ENCODE peak calls at places on chromosomes 1 and 21, in ten cellular contexts. Y is stimulated activated naive CD8-positive, alpha-beta T cell treated with anti-CD3 and anti-CD28 coated beads, Interleukin-15, Interleukin-2, amounts not matched to agents 100 U/mL and 50 U/mL, for 24 hours; X is endodermal cell; N is thoracic aorta; K is activated CD4-positive, alpha-beta T cell treated with anti-CD3 and anti-CD28 coated beads for 36 hours; Z is OCI-LY7; P is iris pigment epithelial cell; Q is stimulated activated CD8-positive, alpha-beta memory T cell treated with anti-CD3 and anti-CD28 coated beads, Interleukin-2, amount 100 ng/mL, for 1 hour; F is GM12865; D is HTR-8/SVneo. C is an unnamed sample.

GRCh38 chr1:90919900-90920299 is 101.9 kb downstream of the ZNF644 start:
- DNase-seq in D (no peak), Q (no peak), K (no peak), F (no peak), N (no peak), Z (no peak), Y (no peak), X (no peak), P (peak; percentile 44), C (no peak)

GRCh38 chr1:69915347-69915746 is 290.0 kb downstream of the LRRC40 start:
- DNase-seq in Q (no peak), Z (no peak), N (no peak), Y (no peak), F (no peak), D (no peak), X (no peak), K (no peak), P (peak; percentile 66), C (no peak)

GRCh38 chr1:26384076-26384475 is 11.5 kb upstream of the ZNF683 start:
- DNase-seq in F (no peak), Y (no peak), P (no peak), N (no peak), Q (no peak), K (no peak), D (no peak), Z (no peak), X (no peak), C (no peak)

GRCh38 chr1:7681401-7681800 is 89.7 kb upstream of the VAMP3 start:
- DNase-seq in K (no peak), Z (no peak), Y (no peak), N (no peak), D (no peak), P (no peak), Q (no peak), X (no peak), F (no peak), C (no peak)

GRCh38 chr21:30695956-30696355 is 22.6 kb downstream of the KRTAP21-3 start:
- DNase-seq in P (no peak), X (no peak), F (no peak), K (no peak), Z (no peak), N (no peak), Q (no peak), Y (no peak), D (no peak), C (no peak)

GRCh38 chr21:35428041-35428400 is 378.9 kb upstream of the RUNX1 start:
- DNase-seq in K (no peak), Y (no peak), F (no peak), Q (no peak), P (peak; percentile 56), D (no peak), X (no peak), N (no peak), Z (no peak), C (no peak)

GRCh38 chr1:39110882-39111281 is 84.7 kb downstream of the NDUFS5 start:
- DNase-seq in K (no peak), D (no peak), Z (no peak), F (no peak), P (peak; percentile 81), Q (no peak), X (no peak), Y (no peak), N (no peak), C (no peak)

GRCh38 chr1:183548136-183548535 is 42.1 kb downstream of the NCF2 start:
- DNase-seq in Z (peak; percentile 79), Q (no peak), P (no peak), K (no peak), Y (no peak), X (no peak), F (no peak), N (no peak), D (no peak), C (no peak)

GRCh38 chr21:45417256-45417950 is 12.4 kb downstream of the COL18A1 start:
- DNase-seq in K (no peak), F (no peak), X (peak; percentile 52), Z (no peak), N (no peak), D (no peak), P (no peak), Y (no peak), Q (no peak), C (no peak)

GRCh38 chr21:25573409-25574206 is 33.7 kb downstream of the MRPL39 start:
- DNase-seq in Q (no peak), Z (peak; percentile 80), D (peak; percentile 64), N (no peak), F (peak; percentile 83), X (no peak), Y (peak; percentile 72), K (peak; percentile 83), P (peak; percentile 96), C (no peak)

GRCh38 chr1:160093624-160094290 is 4.7 kb downstream of the IGSF8 start:
- DNase-seq in Z (no peak), P (no peak), D (no peak), X (no peak), Y (no peak), F (no peak), Q (no peak), N (no peak), K (no peak), C (no peak)

GRCh38 chr21:44737706-44738354 is 26.5 kb upstream of the TSPEAR start:
- DNase-seq in X (no peak), K (no peak), P (peak; percentile 23), Z (no peak), F (no peak), N (no peak), Q (no peak), Y (no peak), D (no peak), C (no peak)

GRCh38 chr1:242428403-242429190 is 95.9 kb downstream of the PLD5 start:
- DNase-seq in Q (no peak), N (no peak), K (no peak), D (no peak), F (no peak), Z (no peak), X (no peak), P (no peak), Y (no peak), C (no peak)

GRCh38 chr1:182340233-182341058 is 51.1 kb downstream of the GLUL start:
- DNase-seq in D (no peak), P (peak; percentile 39), Q (no peak), Y (no peak), K (no peak), Z (no peak), F (no peak), N (no peak), X (no peak), C (no peak)

GRCh38 chr1:210072129-210072528 is 134.1 kb downstream of the SYT14 start:
- DNase-seq in N (no peak), K (no peak), Y (no peak), D (no peak), Z (no peak), Q (no peak), X (no peak), P (no peak), F (no peak), C (no peak)

GRCh38 chr1:225471453-225472301 is 43.8 kb upstream of the LBR start:
- DNase-seq in D (no peak), P (no peak), X (peak; percentile 41), Q (no peak), N (no peak), Z (no peak), K (peak; percentile 5), F (no peak), Y (no peak), C (no peak)

GRCh38 chr1:23122023-23122738 is 46.5 kb downstream of the LUZP1 start:
- DNase-seq in Y (no peak), D (no peak), K (no peak), F (no peak), X (no peak), N (no peak), Q (no peak), P (peak; percentile 78), Z (no peak), C (no peak)

GRCh38 chr1:24714859-24715520 is 30.3 kb upstream of the CLIC4 start:
- DNase-seq in F (no peak), P (peak; percentile 51), N (peak; percentile 53), X (no peak), Z (no peak), D (no peak), Y (peak; percentile 58), K (peak; percentile 62), Q (no peak), C (no peak)

GRCh38 chr21:35609263-35609662 is 451.1 kb downstream of the SETD4 start:
- DNase-seq in D (no peak), Z (no peak), P (no peak), N (no peak), Y (no peak), F (no peak), K (no peak), Q (no peak), X (no peak), C (no peak)

C was measured in neural crest cell.